ENCODE peak calls at places on chromosomes 12 and 14, in eight cellular contexts. G is RWPE2, Y is foreskin fibroblast, U is kidney epithelial cell, Z is fibroblast of mammary gland, V is fibroblast of lung, C is cardiac fibroblast, W is left ventricle myocardium inferior. E is an unnamed sample.

GRCh38 chr14:50801706-50802105 is 29.3 kb downstream of the NIN start:
- DNase-seq in G (no peak), Y (peak), U (no peak), Z (peak), V (peak), C (no peak), W (no peak), E (peak)

GRCh38 chr14:60616326-60617044 is 32.8 kb downstream of the SIX1 start:
- DNase-seq in G (no peak), Y (no peak), U (no peak), Z (no peak), V (no peak), C (no peak), W (no peak), E (no peak)

GRCh38 chr14:79856357-79856756 is 354.9 kb downstream of the DIO2 start:
- DNase-seq in G (no peak), Y (no peak), U (no peak), Z (peak), V (no peak), C (peak), W (no peak), E (peak)

GRCh38 chr12:19244312-19244711 is 114.8 kb downstream of the PLEKHA5 start:
- DNase-seq in G (no peak), Y (no peak), U (no peak), Z (peak), V (no peak), C (peak), W (no peak), E (peak)

GRCh38 chr12:29743072-29743471 is 40.7 kb downstream of the TMTC1 start:
- DNase-seq in G (no peak), Y (peak), U (no peak), Z (peak), V (no peak), C (no peak), W (no peak), E (no peak)

GRCh38 chr12:57604454-57605307 is at the start of gene DTX3:
- DNase-seq in G (no peak), Y (peak), U (no peak), Z (peak), V (peak), C (peak), W (peak), E (no peak)

GRCh38 chr12:32946504-32947131 is 50.0 kb upstream of the PKP2 start:
- DNase-seq in G (no peak), Y (no peak), U (no peak), Z (no peak), V (no peak), C (no peak), W (no peak), E (no peak)

GRCh38 chr12:110345963-110346362 is 57.5 kb downstream of the ANAPC7 start:
- DNase-seq in G (no peak), Y (no peak), U (no peak), Z (no peak), V (no peak), C (no peak), W (no peak), E (no peak)

GRCh38 chr12:34354239-34355200 is 332.2 kb downstream of the ALG10 start:
- DNase-seq in G (no peak), Y (no peak), U (no peak), Z (no peak), V (no peak), C (no peak), W (no peak), E (no peak)

DNA sequence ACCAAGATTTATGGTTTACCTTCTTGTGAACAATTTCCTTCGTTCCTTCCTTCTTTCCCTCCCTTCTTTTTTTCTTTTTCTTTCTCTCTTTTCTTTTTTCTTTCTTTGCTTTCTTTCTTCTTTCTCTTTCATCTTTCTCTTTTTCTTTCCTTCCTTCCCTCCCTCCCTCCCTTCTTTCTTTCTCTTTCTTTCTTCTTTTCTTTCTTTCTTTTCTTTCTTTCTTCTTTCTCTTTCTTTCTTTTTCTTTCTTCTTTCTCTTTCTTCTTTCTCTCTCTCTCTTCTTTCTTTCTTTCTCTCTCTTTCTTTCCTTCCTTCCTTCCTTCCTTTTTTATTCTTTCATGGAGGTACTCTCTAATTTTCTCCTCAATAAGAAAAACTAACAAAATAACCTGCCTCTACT is 462.1 kb upstream of the ATP2B1 start:
- DNase-seq in G (no peak), Y (no peak), U (no peak), Z (no peak), V (no peak), C (no peak), W (no peak), E (no peak)
- TF ChIP-seq CTCF in G (no peak), Y (no peak), U (no peak), Z (no peak), V (no peak), C (no peak), W (no peak), E (no peak)

GRCh38 chr12:9730591-9730990 is 2.3 kb downstream of the CLECL1 start:
- DNase-seq in G (no peak), Y (no peak), U (no peak), Z (no peak), V (no peak), C (no peak), W (no peak), E (no peak)
- H3K4me3 ChIP-seq in G (no peak), Y (no peak), U (no peak), Z (no peak), V (no peak), C (no peak), W (no peak), E (no peak)

GRCh38 chr14:94473666-94474410 is 2.2 kb downstream of the SERPINA9 start:
- DNase-seq in G (peak), Y (no peak), U (no peak), Z (no peak), V (no peak), C (no peak), W (no peak), E (no peak)

GRCh38 chr14:94470311-94470710 is 5.7 kb downstream of the SERPINA9 start:
- DNase-seq in G (peak), Y (no peak), U (no peak), Z (no peak), V (no peak), C (no peak), W (no peak), E (no peak)

GRCh38 chr14:94472842-94473241 is 3.2 kb downstream of the SERPINA9 start:
- DNase-seq in G (peak), Y (no peak), U (no peak), Z (no peak), V (no peak), C (no peak), W (no peak), E (no peak)

GRCh38 chr14:94469261-94469660 is 6.7 kb downstream of the SERPINA9 start:
- DNase-seq in G (peak), Y (no peak), U (no peak), Z (no peak), V (no peak), C (no peak), W (no peak), E (no peak)

DNA sequence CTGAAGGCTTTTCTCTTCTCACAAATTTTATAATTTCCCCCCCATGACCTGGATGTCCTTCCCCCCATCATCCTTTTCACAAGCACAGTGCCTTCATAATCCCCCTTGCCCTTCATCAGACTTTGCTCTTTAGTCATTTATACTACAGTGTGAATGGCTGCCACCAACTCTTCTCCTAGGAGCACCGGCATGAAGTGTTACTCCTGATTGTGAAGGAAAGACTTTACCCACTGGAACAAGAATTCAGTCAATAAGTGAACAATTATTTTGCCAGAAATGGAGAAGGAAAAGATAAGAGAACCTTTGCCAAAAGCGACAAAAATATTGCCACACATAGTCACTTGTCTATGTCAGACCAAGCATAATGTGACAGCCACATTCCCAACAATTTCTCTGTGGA is 5.0 kb downstream of the SERPINA9 start:
- DNase-seq in G (no peak), Y (no peak), U (no peak), Z (no peak), V (no peak), C (no peak), W (no peak), E (no peak)
- TF ChIP-seq CTCF in G (no peak), Y (no peak), U (no peak), Z (no peak), V (no peak), C (no peak), W (no peak), E (no peak)

GRCh38 chr14:25050494-25051170 is 685 bp upstream of the STXBP6 start:
- DNase-seq in G (no peak), Y (peak), U (no peak), Z (peak), V (peak), C (peak), W (no peak), E (peak)
- H3K4me3 ChIP-seq in G (no peak), Y (peak), U (peak), Z (peak), V (peak), C (peak), W (peak), E (peak)

GRCh38 chr12:26918321-26919215 is 19.2 kb downstream of the INTS13 start:
- DNase-seq in G (no peak), Y (no peak), U (no peak), Z (no peak), V (peak), C (peak), W (no peak), E (no peak)
- TF ChIP-seq CTCF in G (no peak), Y (peak), U (no peak), Z (no peak), V (peak), C (no peak), W (peak), E (peak)

DNA sequence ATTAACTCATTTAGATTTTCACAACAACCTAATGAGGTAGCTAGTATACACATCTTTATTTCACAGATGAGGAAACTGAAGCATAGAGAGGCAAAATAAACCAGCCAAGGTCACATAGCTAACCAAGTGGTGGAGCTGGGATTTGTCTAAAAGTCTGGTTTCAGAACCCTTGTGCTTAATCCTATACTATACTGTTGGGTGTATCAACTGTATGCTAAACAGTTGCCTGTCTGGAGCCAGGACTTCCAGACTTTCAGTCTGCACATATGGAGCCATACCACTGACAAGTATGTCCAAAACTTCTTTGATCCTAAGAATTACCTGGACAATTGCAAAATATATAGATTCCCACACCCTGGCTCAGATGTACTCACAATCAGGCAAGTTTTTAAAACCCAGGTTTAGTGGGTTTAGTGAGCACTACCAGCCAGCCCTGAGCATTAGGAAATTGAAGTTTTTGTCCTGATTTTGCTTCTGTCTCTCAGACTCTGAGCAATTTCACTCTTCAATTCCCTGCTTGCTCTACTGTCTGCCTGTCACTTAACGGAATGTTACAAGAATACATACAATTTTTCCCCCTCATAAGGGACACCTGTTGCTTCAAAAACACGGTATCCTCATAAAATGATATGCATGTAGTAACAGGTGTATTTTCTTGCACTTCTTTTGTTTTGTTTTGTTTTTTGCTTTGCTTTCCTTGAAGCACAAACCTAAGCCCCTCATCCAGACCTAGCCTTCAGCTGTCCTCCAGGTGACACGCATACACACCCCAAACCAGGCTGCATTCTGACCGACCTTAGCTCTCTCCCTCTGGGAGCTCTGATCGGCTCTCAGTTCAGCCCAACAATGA is 9.6 kb upstream of the SALL2 start:
- DNase-seq in G (no peak), Y (no peak), U (no peak), Z (no peak), V (no peak), C (no peak), W (no peak), E (no peak)
- H3K4me3 ChIP-seq in G (no peak), Y (no peak), U (no peak), Z (no peak), V (no peak), C (no peak), W (peak), E (no peak)

GRCh38 chr12:82517027-82517426 is 158.7 kb downstream of the METTL25 start:
- DNase-seq in G (no peak), Y (peak), U (no peak), Z (peak), V (no peak), C (peak), W (no peak), E (peak)
- TF ChIP-seq CTCF in G (peak), Y (peak), U (peak), Z (peak), V (peak), C (peak), W (no peak), E (peak)

DNA sequence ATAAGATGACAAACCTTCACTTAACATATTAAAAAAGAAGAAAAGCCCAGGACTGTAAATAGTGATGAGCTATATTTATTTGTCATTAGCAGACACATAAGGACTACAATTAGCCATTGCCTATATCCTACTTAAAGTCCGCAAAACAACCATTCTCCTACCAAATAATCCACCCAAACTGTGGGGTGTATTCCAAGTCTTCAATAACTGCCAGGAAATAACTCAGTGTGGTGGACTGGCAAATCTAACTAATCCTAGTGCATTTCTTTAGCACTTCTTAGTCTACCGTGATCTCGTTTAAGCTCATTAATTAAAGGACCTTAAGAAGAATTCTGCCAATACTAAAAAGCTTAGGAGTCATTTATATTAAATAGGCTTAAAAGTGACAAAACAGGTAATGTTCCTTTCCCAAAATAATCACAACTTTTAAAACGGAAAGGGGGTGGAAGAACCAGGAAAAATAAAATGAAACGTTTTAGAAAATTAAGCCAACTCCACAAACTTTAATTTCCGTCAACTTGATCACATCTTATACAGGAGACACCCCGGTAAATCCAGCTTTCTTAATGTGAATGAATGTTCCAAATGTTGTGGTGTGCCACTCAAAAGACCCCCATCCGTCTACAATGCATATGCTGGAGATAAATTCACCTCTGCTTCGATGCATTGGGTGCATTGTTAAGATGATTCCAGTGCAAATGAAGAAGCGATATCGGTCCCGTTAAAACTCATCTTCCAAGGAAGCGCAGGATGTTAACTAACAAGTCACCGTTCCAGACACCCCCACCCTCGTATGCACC is 1.7 kb downstream of the NOVA1 start:
- DNase-seq in G (no peak), Y (peak), U (no peak), Z (peak), V (peak), C (peak), W (no peak), E (peak)
- H3K4me3 ChIP-seq in G (no peak), Y (no peak), U (peak), Z (peak), V (peak), C (peak), W (peak), E (peak)

DNA sequence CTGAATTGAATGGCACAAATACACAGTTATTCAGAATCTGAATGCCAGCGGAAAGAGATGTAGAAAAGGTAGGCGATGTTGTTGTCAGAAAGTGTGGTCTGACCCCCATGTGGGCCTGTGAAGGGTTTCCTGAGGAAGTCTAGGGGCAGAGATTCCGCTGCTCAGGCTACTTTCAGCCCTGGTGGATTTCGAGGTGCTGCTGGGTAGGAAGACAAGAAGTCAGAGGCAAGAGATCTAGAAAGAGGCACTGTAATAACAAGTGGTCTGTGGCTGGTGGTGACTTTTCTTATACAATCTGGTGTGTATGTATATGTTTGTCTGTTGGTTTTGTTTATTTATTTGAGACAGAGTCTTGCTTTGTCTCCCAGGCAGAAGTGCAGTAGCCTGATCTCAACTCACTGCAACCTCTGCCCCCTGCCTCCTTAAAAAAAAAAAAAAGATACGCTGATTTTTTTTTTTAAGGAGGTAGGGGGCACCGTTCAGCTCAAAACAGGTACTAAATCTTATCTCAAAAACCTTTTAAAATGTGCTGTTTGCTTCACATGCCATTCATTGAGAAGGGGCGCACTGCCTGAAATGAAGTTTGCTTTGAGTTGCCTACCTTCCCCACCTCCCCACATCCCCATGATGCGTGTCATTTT is 27.1 kb upstream of the MANSC4 start:
- DNase-seq in G (no peak), Y (no peak), U (no peak), Z (no peak), V (no peak), C (no peak), W (no peak), E (no peak)
- TF ChIP-seq CTCF in G (peak), Y (no peak), U (no peak), Z (no peak), V (no peak), C (no peak), W (no peak), E (no peak)

DNA sequence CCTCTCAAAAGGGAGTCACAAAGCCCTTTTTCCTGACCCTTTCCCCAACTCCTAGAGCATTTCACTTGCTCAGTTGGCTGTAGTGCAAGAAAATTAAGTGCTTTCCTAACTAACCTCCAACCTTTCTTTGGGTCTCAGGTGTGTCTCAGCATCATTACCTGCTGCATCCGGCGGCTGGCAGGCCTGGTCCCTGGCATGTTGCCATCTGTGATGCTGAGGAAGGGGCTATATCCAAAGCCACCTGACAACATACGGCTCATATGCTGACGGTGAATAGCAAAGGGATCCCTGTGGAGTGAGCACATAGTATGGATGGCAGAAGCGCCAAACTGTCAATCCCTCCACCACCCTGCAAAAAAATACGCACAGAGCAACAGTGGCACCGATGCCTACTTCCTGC is 1.2 kb downstream of the MLF2 start:
- DNase-seq in G (no peak), Y (no peak), U (no peak), Z (no peak), V (no peak), C (no peak), W (no peak), E (no peak)
- H3K4me3 ChIP-seq in G (peak), Y (peak), U (peak), Z (peak), V (peak), C (peak), W (peak), E (peak)